ENCODE peak calls at places on chromosomes 12 and 14, in six cellular contexts. Q is breast epithelium, F is brain microvascular endothelial cell, J is right lobe of liver, V is body of pancreas, B is GM10248. E is an unnamed sample.

GRCh38 chr12:130955238-130955816 is 1.6 kb downstream of the ADGRD1 start:
- DNase-seq in J (no peak), V (no peak), B (no peak), F (no peak), Q (no peak), E (no peak)

GRCh38 chr12:98532687-98533304 is 17.4 kb downstream of the TMPO start:
- DNase-seq in B (no peak), J (no peak), Q (no peak), F (peak; percentile 65), V (no peak), E (peak; percentile 66)

GRCh38 chr14:35932659-35933159 is 106.6 kb downstream of the BRMS1L start:
- DNase-seq in V (no peak), F (no peak), B (peak; percentile 15), Q (no peak), J (no peak), E (no peak)

GRCh38 chr14:80223696-80224465 is 12.6 kb upstream of the DIO2 start:
- DNase-seq in B (no peak), F (no peak), J (no peak), V (no peak), Q (no peak), E (no peak)

GRCh38 chr12:23084236-23084995 is 459.4 kb downstream of the ETNK1 start:
- DNase-seq in J (peak; percentile 14), Q (no peak), B (no peak), F (peak; percentile 94), V (peak; percentile 51), E (peak; percentile 62)

GRCh38 chr12:94037444-94037843 is 110.9 kb upstream of the PLXNC1 start:
- DNase-seq in Q (no peak), B (no peak), F (no peak), J (no peak), V (no peak), E (no peak)

GRCh38 chr12:92866418-92866817 is 62.7 kb downstream of the EEA1 start:
- DNase-seq in V (no peak), Q (no peak), J (no peak), F (no peak), B (no peak), E (no peak)

GRCh38 chr12:6606331-6607131 is 648 bp downstream of the CHD4 start:
- DNase-seq in V (peak; percentile 87), B (peak; percentile 68), J (peak; percentile 84), Q (peak; percentile 48), F (no peak), E (peak; percentile 42)

GRCh38 chr12:108668532-108668931 is 34.8 kb upstream of the SELPLG start:
- DNase-seq in V (no peak), F (no peak), J (no peak), Q (no peak), B (no peak), E (no peak)

GRCh38 chr12:54680374-54680773 is 32.2 kb upstream of the DCD start:
- DNase-seq in V (no peak), F (peak; percentile 27), J (no peak), Q (no peak), B (peak; percentile 39), E (peak; percentile 69)

GRCh38 chr12:116466536-116466935 is 92.6 kb upstream of the MAP1LC3B2 start:
- DNase-seq in Q (no peak), J (no peak), F (peak; percentile 14), B (no peak), V (no peak), E (no peak)

GRCh38 chr12:93886533-93887511 is 209.6 kb downstream of the CRADD start:
- DNase-seq in Q (no peak), J (no peak), B (no peak), V (no peak), F (peak; percentile 73), E (no peak)

GRCh38 chr12:128259556-128260070 is 7.4 kb upstream of the TMEM132C start:
- DNase-seq in J (no peak), B (no peak), Q (no peak), F (peak; percentile 11), V (peak; percentile 45), E (no peak)

GRCh38 chr12:52667509-52667908 is 12.7 kb downstream of the KRT1 start:
- DNase-seq in B (no peak), F (no peak), V (no peak), J (no peak), Q (no peak), E (no peak)

GRCh38 chr12:29735604-29736003 is 48.1 kb downstream of the TMTC1 start:
- DNase-seq in B (no peak), Q (no peak), J (no peak), F (no peak), V (no peak), E (no peak)

GRCh38 chr12:31119531-31120211 is 46.0 kb downstream of the DDX11 start:
- DNase-seq in F (no peak), V (no peak), Q (no peak), B (no peak), J (no peak), E (no peak)

GRCh38 chr14:99647407-99647806 is 2.5 kb downstream of the HHIPL1 start:
- DNase-seq in Q (no peak), V (no peak), J (no peak), F (no peak), B (no peak), E (no peak)

GRCh38 chr12:13204428-13204827 is 7.9 kb downstream of the EMP1 start:
- DNase-seq in J (no peak), F (peak; percentile 64), Q (no peak), B (no peak), V (no peak), E (peak; percentile 36)

GRCh38 chr12:71958993-71959588 is 20.4 kb downstream of the TPH2 start:
- DNase-seq in F (peak; percentile 19), V (no peak), J (no peak), B (no peak), Q (no peak), E (no peak)

GRCh38 chr12:15143467-15143866 is 77.8 kb downstream of the RERG start:
- DNase-seq in Q (no peak), F (no peak), V (no peak), J (no peak), B (no peak), E (no peak)

GRCh38 chr12:44709166-44709565 is 166.9 kb downstream of the NELL2 start:
- DNase-seq in V (no peak), Q (no peak), B (no peak), F (no peak), J (no peak), E (no peak)

GRCh38 chr14:38721822-38722431 is 381.1 kb downstream of the SEC23A start:
- DNase-seq in V (peak; percentile 63), F (peak; percentile 59), J (peak; percentile 30), Q (peak; percentile 21), B (peak; percentile 38), E (peak; percentile 76)

GRCh38 chr14:35900741-35901140 is 74.6 kb downstream of the BRMS1L start:
- DNase-seq in Q (no peak), F (no peak), J (no peak), V (no peak), B (no peak), E (no peak)

GRCh38 chr14:99581371-99581770 is 22.6 kb downstream of the CCDC85C start:
- DNase-seq in J (no peak), V (no peak), Q (no peak), F (no peak), B (no peak), E (no peak)

GRCh38 chr12:25459541-25459951 is 93.5 kb downstream of the LMNTD1 start:
- DNase-seq in B (peak; percentile 21), V (no peak), J (no peak), Q (no peak), F (no peak), E (no peak)

GRCh38 chr14:55458800-55459577 is 18.6 kb upstream of the TBPL2 start:
- DNase-seq in B (peak; percentile 55), J (no peak), Q (no peak), V (no peak), F (peak; percentile 14), E (no peak)

GRCh38 chr12:124921200-124922008 is 7.0 kb upstream of the UBC start:
- DNase-seq in J (peak; percentile 64), V (peak; percentile 70), Q (no peak), F (peak; percentile 67), B (peak; percentile 64), E (peak; percentile 77)

GRCh38 chr12:19898009-19898408 is 458.7 kb downstream of the AEBP2 start:
- DNase-seq in V (no peak), Q (no peak), F (no peak), B (no peak), J (no peak), E (no peak)

GRCh38 chr12:108616941-108617858 is 16.5 kb downstream of the SELPLG start:
- DNase-seq in V (no peak), F (peak; percentile 37), J (no peak), Q (no peak), B (peak; percentile 91), E (no peak)

DNA sequence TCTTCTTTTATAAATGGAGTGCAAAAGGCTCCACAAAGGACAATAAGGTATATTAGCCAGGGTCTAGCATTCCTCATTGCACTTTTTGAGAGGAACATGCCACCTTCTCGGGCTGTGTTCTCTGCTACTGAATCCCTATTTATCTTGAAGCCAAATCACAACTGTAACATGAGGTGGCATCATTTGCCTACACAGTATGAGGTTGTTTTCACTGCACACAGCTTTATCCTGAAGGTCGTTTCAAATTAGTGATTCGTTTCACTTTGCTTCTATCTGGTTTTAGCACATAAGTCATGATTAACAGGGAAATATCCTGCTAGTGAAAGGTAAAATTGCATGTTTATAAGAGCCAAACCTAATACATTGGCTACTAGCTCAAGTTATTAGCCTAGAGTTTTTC is 153.8 kb downstream of the SLC35F4 start:
- DNase-seq in V (no peak), Q (no peak), J (no peak), B (no peak), F (no peak), E (no peak)
- TF ChIP-seq CTCF in V (no peak), Q (no peak), J (no peak), B (no peak), F (no peak), E (no peak)

GRCh38 chr14:45156067-45156466 is 20.3 kb downstream of the FANCM start:
- DNase-seq in B (no peak), F (no peak), V (no peak), J (no peak), Q (no peak), E (no peak)
- TF ChIP-seq CTCF in B (no peak), F (peak; percentile 31), V (no peak), J (no peak), Q (no peak), E (no peak)

GRCh38 chr14:51333299-51333698 is 93.3 kb downstream of the TMX1 start:
- DNase-seq in Q (no peak), V (no peak), J (no peak), F (no peak), B (no peak), E (no peak)
- TF ChIP-seq CTCF in Q (no peak), V (no peak), J (no peak), F (no peak), B (no peak), E (no peak)

DNA sequence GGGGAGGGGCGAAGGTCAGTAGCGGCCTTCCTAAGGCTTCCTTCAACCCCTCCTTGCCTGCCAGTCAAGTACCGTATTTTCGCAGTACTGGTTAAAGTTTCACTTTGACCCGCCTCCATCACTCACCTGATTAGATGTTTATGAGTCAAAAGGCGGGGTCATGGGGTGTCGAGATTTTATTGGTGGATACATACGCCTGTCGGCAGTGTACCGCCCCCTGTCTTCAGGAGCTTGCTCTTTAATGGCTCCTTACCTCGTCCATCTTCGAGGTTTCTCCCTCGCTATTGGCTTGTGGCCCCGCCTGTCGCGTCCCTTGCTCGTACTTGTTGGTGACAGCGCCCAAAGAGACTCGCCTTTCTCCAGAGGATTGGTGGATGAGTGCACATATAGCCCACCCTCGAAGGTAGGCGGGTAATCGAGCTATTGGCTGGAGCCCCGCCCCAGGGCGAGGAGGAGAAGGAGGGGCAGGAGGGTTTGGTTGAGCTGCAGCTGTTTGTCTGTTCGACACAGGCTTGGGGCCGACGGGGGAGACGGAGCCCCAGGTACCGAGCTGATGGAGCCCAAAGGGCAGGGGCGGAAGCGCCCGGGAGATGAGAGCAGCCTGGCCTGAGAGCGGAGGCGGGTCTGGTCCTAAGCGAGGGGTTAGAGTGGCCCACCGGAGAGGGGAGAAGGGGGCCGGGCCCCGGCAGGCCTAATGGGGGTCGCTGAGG is at the start of gene RAB5B:
- DNase-seq in V (peak; percentile 100), J (peak; percentile 98), F (peak; percentile 100), B (peak; percentile 94), Q (peak; percentile 100), E (peak; percentile 99)
- TF ChIP-seq CTCF in V (no peak), J (peak; percentile 36), F (no peak), B (no peak), Q (peak; percentile 10), E (peak; percentile 14)

E was measured in Calu3.